ENCODE peak calls at places on chromosomes 4 and X, in six cellular contexts. P is IMR-90, G is neuronal stem cell, B is H9, V is H1, K is mesenchymal stem cell. N is an unnamed sample.

GRCh38 chr4:168836482-168836881 is 173.6 kb downstream of the CBR4 start:
- DNase-seq in P (no peak), G (no peak), B (no peak), V (no peak), K (no peak), N (no peak)

GRCh38 chr4:98226396-98226795 is 34.8 kb upstream of the RAP1GDS1 start:
- DNase-seq in P (no peak), G (no peak), B (no peak), V (no peak), K (no peak), N (no peak)

GRCh38 chrX:40260123-40260751 is 162.5 kb upstream of the BCOR start:
- DNase-seq in P (no peak), G (no peak), B (no peak), V (no peak), K (peak; percentile 77), N (no peak)

GRCh38 chr4:79684516-79684915 is 276.5 kb upstream of the GK2 start:
- DNase-seq in P (no peak), G (no peak), B (no peak), V (no peak), K (no peak), N (no peak)

GRCh38 chr4:955931-956381 is 17.4 kb downstream of the DGKQ start:
- DNase-seq in P (no peak), G (no peak), B (no peak), V (no peak), K (no peak), N (no peak)

GRCh38 chr4:120870279-120870673 is 52.2 kb downstream of the PRDM5 start:
- DNase-seq in P (no peak), G (no peak), B (peak; percentile 66), V (peak; percentile 25), K (no peak), N (no peak)

GRCh38 chr4:55409468-55410171 is 13.9 kb downstream of the TMEM165 start:
- DNase-seq in P (peak; percentile 13), G (no peak), B (peak; percentile 31), V (no peak), K (peak; percentile 36), N (no peak)

GRCh38 chrX:9940397-9940796 is 26.8 kb upstream of the CLDN34 start:
- DNase-seq in P (peak; percentile 82), G (no peak), B (no peak), V (no peak), K (peak; percentile 81), N (peak; percentile 18)

GRCh38 chrX:3177851-3178250 is 136.6 kb downstream of the ARSF start:
- DNase-seq in P (peak; percentile 40), G (no peak), B (no peak), V (no peak), K (peak; percentile 51), N (peak; percentile 35)

GRCh38 chrX:34656842-34657780 is at the start of gene TMEM47:
- DNase-seq in P (peak; percentile 70), G (peak; percentile 80), B (peak; percentile 97), V (peak; percentile 68), K (peak; percentile 83), N (peak; percentile 57)

GRCh38 chrX:9907645-9908387 is 59.3 kb upstream of the CLDN34 start:
- DNase-seq in P (peak; percentile 94), G (no peak), B (no peak), V (no peak), K (peak; percentile 70), N (no peak)

GRCh38 chrX:141341743-141342142 is 99.4 kb upstream of the SPANXC start:
- DNase-seq in P (peak; percentile 1), G (no peak), B (no peak), V (no peak), K (no peak), N (no peak)

GRCh38 chr4:140837742-140838141 is 81.6 kb upstream of the TBC1D9 start:
- DNase-seq in P (no peak), G (no peak), B (no peak), V (no peak), K (no peak), N (no peak)

GRCh38 chrX:46777971-46778810 is 19.3 kb upstream of the SLC9A7 start:
- DNase-seq in P (peak; percentile 56), G (no peak), B (no peak), V (no peak), K (peak; percentile 43), N (peak; percentile 58)

GRCh38 chr4:123381996-123382395 is 14.6 kb upstream of the SPRY1 start:
- DNase-seq in P (no peak), G (no peak), B (no peak), V (no peak), K (no peak), N (no peak)

GRCh38 chr4:147724468-147725201 is 7.3 kb upstream of the ARHGAP10 start:
- DNase-seq in P (no peak), G (no peak), B (no peak), V (no peak), K (no peak), N (no peak)

GRCh38 chr4:98203406-98204235 is 57.6 kb upstream of the RAP1GDS1 start:
- DNase-seq in P (no peak), G (no peak), B (no peak), V (no peak), K (no peak), N (no peak)

GRCh38 chrX:31301203-31301602 is 229.4 kb upstream of the FTHL17 start:
- DNase-seq in P (no peak), G (no peak), B (no peak), V (no peak), K (no peak), N (no peak)
- H4K91ac ChIP-seq in P (no peak overlapping the region), G (no peak overlapping the region), B (no peak overlapping the region), V (no peak overlapping the region), K (no peak overlapping the region), N (no peak overlapping the region)

DNA sequence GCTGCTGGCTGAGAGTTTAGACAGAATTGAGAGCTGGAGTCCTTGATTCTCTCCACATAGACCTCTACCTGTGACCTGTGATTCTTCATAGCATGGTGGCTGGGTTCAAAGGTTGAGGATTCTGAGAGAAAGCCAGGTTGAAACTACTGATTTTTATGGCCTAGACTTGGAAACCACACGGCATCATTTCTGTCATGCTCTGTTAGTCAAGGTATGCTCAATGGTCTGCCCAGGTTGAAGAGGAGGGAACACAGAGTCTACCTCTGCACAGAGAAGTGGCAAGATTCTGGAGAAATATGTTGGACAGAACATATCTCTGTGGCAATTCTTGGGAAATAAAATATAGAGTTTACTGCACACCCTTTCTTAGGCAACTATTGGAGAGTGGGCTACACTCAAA is 57.2 kb upstream of the CXorf66 start:
- DNase-seq in P (no peak), G (no peak), B (no peak), V (no peak), K (no peak), N (no peak)
- H4K91ac ChIP-seq in P (no peak overlapping the region), G (no peak overlapping the region), B (no peak overlapping the region), V (no peak overlapping the region), K (no peak overlapping the region), N (no peak overlapping the region)

DNA sequence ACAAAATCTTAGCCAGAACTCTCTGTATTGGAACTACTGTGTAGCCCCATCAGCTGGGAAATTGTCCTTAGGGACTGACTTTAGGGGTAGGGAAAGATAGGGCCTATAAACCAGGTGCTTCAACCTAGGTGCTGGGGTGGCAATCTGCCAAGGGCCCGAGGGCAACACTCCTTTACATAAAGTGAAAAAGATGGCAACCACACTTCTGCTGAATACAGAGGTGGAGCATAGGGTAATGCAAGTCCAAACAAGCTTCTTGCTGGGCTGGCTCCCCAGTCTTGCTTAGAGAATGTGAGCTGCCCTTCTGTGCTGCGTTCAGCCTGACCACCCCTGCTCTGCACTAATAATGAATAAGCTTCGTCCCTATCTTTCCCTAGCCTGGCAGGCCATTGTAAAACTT is 9.8 kb downstream of the ZBTB33 start:
- DNase-seq in P (no peak), G (no peak), B (no peak), V (no peak), K (no peak), N (no peak)
- H4K91ac ChIP-seq in P (no peak overlapping the region), G (no peak overlapping the region), B (no peak overlapping the region), V (no peak overlapping the region), K (no peak overlapping the region), N (no peak overlapping the region)

DNA sequence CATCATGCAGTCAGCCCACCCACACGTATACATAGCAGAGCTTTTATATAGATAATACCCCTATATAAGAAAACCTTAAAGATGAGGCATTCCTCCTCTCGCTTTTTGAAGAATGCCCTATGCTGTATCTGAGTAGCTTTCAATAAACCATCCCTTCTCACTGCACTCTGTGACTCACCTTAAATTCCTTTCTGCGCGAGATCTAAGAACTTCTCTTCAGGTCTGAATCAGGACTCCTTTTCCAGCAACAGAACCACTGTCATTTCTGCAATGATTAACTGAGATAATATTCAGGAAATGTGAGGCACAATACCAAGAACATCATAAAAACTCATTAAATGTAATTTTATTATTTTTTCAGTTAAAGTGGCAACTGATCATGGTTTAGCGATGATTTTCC is 76.4 kb upstream of the DCLK2 start:
- DNase-seq in P (peak; percentile 59), G (no peak), B (no peak), V (no peak), K (no peak), N (peak; percentile 21)
- H4K91ac ChIP-seq in P (no peak overlapping the region), G (no peak overlapping the region), B (no peak overlapping the region), V (no peak overlapping the region), K (no peak overlapping the region), N (no peak overlapping the region)

DNA sequence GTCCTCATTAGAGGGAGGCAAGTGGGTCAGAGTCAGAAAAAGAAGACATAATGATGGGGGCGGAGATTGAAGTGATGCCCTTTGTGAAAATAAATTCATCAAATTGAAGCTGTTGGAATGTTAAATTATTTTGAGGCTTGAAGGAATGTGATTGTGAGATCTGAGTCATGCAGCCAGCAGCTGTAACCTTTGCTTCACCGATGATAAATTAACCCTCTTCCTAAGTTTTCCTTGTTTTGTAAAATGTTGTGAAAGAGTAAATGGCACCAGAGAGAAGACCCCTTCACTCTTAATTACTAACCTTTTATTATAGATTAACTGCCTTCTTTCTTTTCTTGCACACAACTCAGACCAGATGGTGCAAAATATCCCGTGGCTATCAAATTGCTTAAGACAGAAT is 47.7 kb upstream of the FAM9A start:
- DNase-seq in P (peak; percentile 19), G (no peak), B (no peak), V (no peak), K (no peak), N (no peak)
- H4K91ac ChIP-seq in P (no peak overlapping the region), G (no peak overlapping the region), B (no peak overlapping the region), V (no peak overlapping the region), K (no peak overlapping the region), N (no peak overlapping the region)

GRCh38 chr4:52483186-52483585 is 175.9 kb downstream of the USP46 start:
- DNase-seq in P (no peak), G (no peak), B (no peak), V (no peak), K (no peak), N (no peak)

GRCh38 chr4:52477191-52477590 is 181.9 kb downstream of the USP46 start:
- DNase-seq in P (no peak), G (no peak), B (no peak), V (no peak), K (no peak), N (no peak)
- H4K91ac ChIP-seq in P (no peak overlapping the region), G (no peak overlapping the region), B (no peak overlapping the region), V (no peak overlapping the region), K (no peak overlapping the region), N (no peak overlapping the region)

GRCh38 chr4:131063878-131064277 is 1967.9 kb downstream of the C4orf33 start:
- DNase-seq in P (no peak), G (no peak), B (no peak), V (no peak), K (no peak), N (no peak)
- H4K91ac ChIP-seq in P (no peak overlapping the region), G (no peak overlapping the region), B (no peak overlapping the region), V (no peak overlapping the region), K (no peak overlapping the region), N (no peak overlapping the region)